ENCODE peak calls at places on chromosomes 12 and 14, in ten cellular contexts. Y, U, Q, B, J, T, I, A, L and V are unnamed samples. For H3K4me1, the result is how much of the 10 kb centered on the place peaks cover.

GRCh38 chr12:110345176-110345651 is 58.3 kb downstream of the ANAPC7 start:
- DNase-seq in Y (no peak), U (no peak), Q (no peak), B (peak), J (no peak), T (no peak), I (no peak), A (no peak), L (peak), V (no peak)

GRCh38 chr14:69535230-69535848 is 39.3 kb downstream of the CCDC177 start:
- DNase-seq in Y (no peak), U (peak), Q (no peak), B (peak), J (peak), T (peak), I (peak), A (no peak), L (peak), V (no peak)

GRCh38 chr14:37791384-37792036 is 196.1 kb downstream of the TTC6 start:
- DNase-seq in Y (no peak), U (no peak), Q (no peak), B (no peak), J (no peak), T (no peak), I (no peak), A (no peak), L (no peak), V (no peak)

GRCh38 chr14:97788364-97788763 is 991.2 kb downstream of the VRK1 start:
- DNase-seq in Y (no peak), U (no peak), Q (no peak), B (no peak), J (no peak), T (no peak), I (no peak), A (no peak), L (no peak), V (no peak)

GRCh38 chr12:64611430-64612286 is 1.4 kb downstream of the RASSF3 start:
- DNase-seq in Y (peak), U (peak), Q (peak), B (peak), J (peak), T (no peak), I (peak), A (no peak), L (peak), V (no peak)

GRCh38 chr12:38137716-38138115 is 178.9 kb upstream of the ALG10B start:
- DNase-seq in Y (no peak), U (no peak), Q (no peak), B (no peak), J (no peak), T (no peak), I (no peak), A (no peak), L (no peak), V (no peak)

GRCh38 chr14:95494456-95494855 is 22.0 kb downstream of the SYNE3 start:
- DNase-seq in Y (no peak), U (no peak), Q (no peak), B (no peak), J (no peak), T (no peak), I (no peak), A (no peak), L (no peak), V (no peak)

GRCh38 chr12:65902504-65902903 is 78.2 kb downstream of the HMGA2 start:
- DNase-seq in Y (no peak), U (no peak), Q (no peak), B (no peak), J (no peak), T (no peak), I (peak), A (no peak), L (peak), V (no peak)

GRCh38 chr12:64976131-64976530 is 145.0 kb downstream of the WIF1 start:
- DNase-seq in Y (no peak), U (no peak), Q (no peak), B (no peak), J (no peak), T (no peak), I (no peak), A (no peak), L (no peak), V (no peak)

GRCh38 chr12:53596920-53597363 is 29.2 kb downstream of the ATF7 start:
- DNase-seq in Y (no peak), U (no peak), Q (no peak), B (no peak), J (no peak), T (no peak), I (peak), A (no peak), L (peak), V (no peak)

GRCh38 chr12:104619305-104619704 is 162.6 kb downstream of the CHST11 start:
- DNase-seq in Y (no peak), U (no peak), Q (no peak), B (no peak), J (no peak), T (no peak), I (no peak), A (no peak), L (no peak), V (no peak)

GRCh38 chr12:89636776-89637160 is 71.9 kb downstream of the ATP2B1 start:
- DNase-seq in Y (no peak), U (no peak), Q (no peak), B (no peak), J (no peak), T (no peak), I (peak), A (no peak), L (no peak), V (no peak)

GRCh38 chr14:31025335-31026075 is at the start of gene AP4S1:
- DNase-seq in Y (peak), U (peak), Q (peak), B (peak), J (peak), T (no peak), I (peak), A (peak), L (no peak), V (peak)

GRCh38 chr12:29957835-29958234 is 174.1 kb upstream of the TMTC1 start:
- DNase-seq in Y (no peak), U (no peak), Q (no peak), B (no peak), J (no peak), T (no peak), I (peak), A (no peak), L (no peak), V (no peak)

GRCh38 chr12:6790496-6791150 is 1.3 kb downstream of the CD4 start:
- DNase-seq in Y (no peak), U (no peak), Q (no peak), B (no peak), J (no peak), T (no peak), I (no peak), A (peak), L (no peak), V (no peak)

GRCh38 chr12:15709524-15709923 is 79.7 kb downstream of the EPS8 start:
- DNase-seq in Y (no peak), U (no peak), Q (no peak), B (peak), J (no peak), T (no peak), I (no peak), A (no peak), L (no peak), V (no peak)

GRCh38 chr14:36339817-36340216 is 19.4 kb upstream of the MBIP start:
- DNase-seq in Y (no peak), U (no peak), Q (no peak), B (no peak), J (no peak), T (no peak), I (no peak), A (no peak), L (no peak), V (no peak)

GRCh38 chr14:70886421-70887206 is 20.6 kb upstream of the PCNX1 start:
- DNase-seq in Y (no peak), U (no peak), Q (no peak), B (no peak), J (no peak), T (no peak), I (no peak), A (peak), L (no peak), V (no peak)

GRCh38 chr14:38238332-38238731 is 17.6 kb downstream of the CLEC14A start:
- DNase-seq in Y (no peak), U (no peak), Q (no peak), B (no peak), J (no peak), T (no peak), I (peak), A (no peak), L (no peak), V (no peak)

DNA sequence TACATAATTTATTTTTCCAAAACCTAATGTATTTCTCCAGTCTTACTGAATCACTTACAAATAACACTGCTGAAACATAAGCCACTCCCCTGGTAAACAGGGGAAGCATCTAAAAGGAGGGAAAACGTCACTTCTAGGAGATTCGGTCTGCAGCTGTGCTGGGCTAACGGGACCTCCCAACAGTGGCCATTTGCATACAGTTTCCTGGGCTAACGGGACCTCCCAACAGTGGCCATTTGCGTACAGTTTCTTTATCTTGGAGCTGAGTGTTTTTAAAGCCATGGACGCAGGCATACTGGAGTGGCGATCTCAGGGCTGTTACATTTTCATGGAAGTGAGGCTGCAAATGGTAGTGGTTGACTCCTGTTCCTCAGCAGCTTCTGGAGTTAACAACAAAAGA is 242.9 kb downstream of the TMEM132D start:
- DNase-seq in Y (no peak), U (no peak), Q (no peak), B (peak), J (no peak), T (no peak), I (no peak), A (no peak), L (no peak), V (no peak)
- H3K4me1 ChIP-seq in Y (under half), U (under half), Q (under half), B (under half), J (under half), T (under half), I (under half), A (under half), L (under half), V (under half)

GRCh38 chr14:103698380-103699260 is 16.6 kb downstream of the XRCC3 start:
- DNase-seq in Y (peak), U (peak), Q (no peak), B (no peak), J (peak), T (no peak), I (no peak), A (no peak), L (no peak), V (peak)
- H3K4me1 ChIP-seq in Y (under half), U (half or more), Q (under half), B (under half), J (half or more), T (under half), I (under half), A (under half), L (under half), V (half or more)

DNA sequence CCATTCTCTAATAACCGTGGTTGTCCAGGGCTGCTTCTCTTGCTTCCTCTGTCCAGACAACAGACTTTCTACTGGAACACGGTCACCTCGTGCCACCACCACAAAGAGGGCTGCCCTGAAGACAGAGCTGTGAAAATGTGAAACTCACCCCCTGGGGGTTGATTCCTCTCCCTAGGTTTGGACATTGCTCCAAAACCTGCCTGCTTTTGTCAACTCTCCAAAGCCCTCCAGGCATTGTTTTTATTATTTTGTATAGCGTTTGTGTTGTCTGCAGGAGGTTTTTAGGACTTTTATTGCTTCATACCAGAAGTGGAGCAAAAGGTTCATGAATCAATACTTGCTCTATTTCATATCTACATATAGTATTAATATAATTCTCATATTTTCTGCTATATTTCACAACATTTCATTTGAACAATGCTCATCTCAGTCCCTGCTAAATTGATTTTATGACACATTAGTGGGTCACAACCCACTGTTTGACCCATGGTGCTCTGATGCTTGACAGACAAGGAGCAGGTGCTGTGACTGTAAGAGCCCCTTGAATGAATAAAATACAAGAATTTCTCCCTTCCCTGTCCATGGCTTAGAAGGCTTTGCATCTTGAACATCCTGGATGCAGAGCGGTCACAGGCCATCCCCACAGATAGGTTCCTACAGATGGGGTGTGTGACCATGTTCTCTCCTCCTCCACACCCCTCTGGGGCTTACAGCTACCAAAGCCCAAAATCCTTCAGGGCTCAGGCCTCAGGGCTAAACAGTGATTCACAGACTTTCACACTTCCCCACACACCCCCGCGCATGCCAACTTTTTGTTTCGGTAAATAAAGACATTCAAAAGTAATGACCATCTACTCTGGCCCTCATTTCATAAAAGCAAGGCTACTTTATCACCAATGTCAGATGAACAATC is 20.6 kb upstream of the EML1 start:
- DNase-seq in Y (no peak), U (no peak), Q (peak), B (peak), J (no peak), T (no peak), I (no peak), A (no peak), L (no peak), V (no peak)
- H3K4me1 ChIP-seq in Y (under half), U (under half), Q (under half), B (under half), J (under half), T (under half), I (under half), A (under half), L (under half), V (under half)

GRCh38 chr12:67275380-67275913 is 6.3 kb downstream of the CAND1 start:
- DNase-seq in Y (no peak), U (no peak), Q (no peak), B (no peak), J (no peak), T (no peak), I (no peak), A (no peak), L (no peak), V (no peak)
- H3K4me1 ChIP-seq in Y (under half), U (under half), Q (under half), B (under half), J (under half), T (under half), I (under half), A (half or more), L (under half), V (half or more)

DNA sequence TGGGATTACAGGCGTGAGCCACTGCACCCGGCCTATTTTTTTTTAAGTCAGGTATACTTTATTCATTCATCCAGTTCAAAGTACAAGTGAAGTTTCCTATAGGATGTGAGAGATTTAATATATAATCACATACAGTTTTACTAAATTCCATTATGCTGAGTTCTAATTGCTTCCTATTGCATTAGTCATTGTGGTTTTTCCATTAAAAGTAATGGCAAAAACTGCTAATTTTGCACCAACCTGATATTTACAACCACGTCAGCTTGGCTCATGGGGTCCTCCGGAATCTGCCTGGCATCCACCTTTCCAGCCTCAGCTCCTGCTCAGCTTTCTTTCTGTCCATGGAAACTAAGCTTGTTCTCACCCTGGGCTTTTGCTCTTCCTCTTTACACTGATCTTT is 67.0 kb upstream of the CSRP2 start:
- DNase-seq in Y (no peak), U (no peak), Q (no peak), B (no peak), J (no peak), T (no peak), I (peak), A (no peak), L (peak), V (no peak)
- H3K4me1 ChIP-seq in Y (under half), U (under half), Q (under half), B (under half), J (under half), T (under half), I (under half), A (under half), L (under half), V (under half)

GRCh38 chr12:57893460-57894353 is 47.2 kb upstream of the CTDSP2 start:
- DNase-seq in Y (peak), U (peak), Q (peak), B (peak), J (peak), T (no peak), I (peak), A (no peak), L (peak), V (peak)

GRCh38 chr12:57896437-57897201 is 44.7 kb upstream of the ATP23 start:
- DNase-seq in Y (peak), U (peak), Q (peak), B (peak), J (peak), T (no peak), I (peak), A (no peak), L (peak), V (peak)

GRCh38 chr12:57896139-57896436 is 45.3 kb upstream of the ATP23 start:
- DNase-seq in Y (no peak), U (no peak), Q (peak), B (no peak), J (no peak), T (no peak), I (peak), A (no peak), L (peak), V (no peak)

GRCh38 chr12:57894577-57895292 is 46.6 kb upstream of the ATP23 start:
- DNase-seq in Y (no peak), U (no peak), Q (no peak), B (peak), J (no peak), T (no peak), I (no peak), A (no peak), L (no peak), V (no peak)

DNA sequence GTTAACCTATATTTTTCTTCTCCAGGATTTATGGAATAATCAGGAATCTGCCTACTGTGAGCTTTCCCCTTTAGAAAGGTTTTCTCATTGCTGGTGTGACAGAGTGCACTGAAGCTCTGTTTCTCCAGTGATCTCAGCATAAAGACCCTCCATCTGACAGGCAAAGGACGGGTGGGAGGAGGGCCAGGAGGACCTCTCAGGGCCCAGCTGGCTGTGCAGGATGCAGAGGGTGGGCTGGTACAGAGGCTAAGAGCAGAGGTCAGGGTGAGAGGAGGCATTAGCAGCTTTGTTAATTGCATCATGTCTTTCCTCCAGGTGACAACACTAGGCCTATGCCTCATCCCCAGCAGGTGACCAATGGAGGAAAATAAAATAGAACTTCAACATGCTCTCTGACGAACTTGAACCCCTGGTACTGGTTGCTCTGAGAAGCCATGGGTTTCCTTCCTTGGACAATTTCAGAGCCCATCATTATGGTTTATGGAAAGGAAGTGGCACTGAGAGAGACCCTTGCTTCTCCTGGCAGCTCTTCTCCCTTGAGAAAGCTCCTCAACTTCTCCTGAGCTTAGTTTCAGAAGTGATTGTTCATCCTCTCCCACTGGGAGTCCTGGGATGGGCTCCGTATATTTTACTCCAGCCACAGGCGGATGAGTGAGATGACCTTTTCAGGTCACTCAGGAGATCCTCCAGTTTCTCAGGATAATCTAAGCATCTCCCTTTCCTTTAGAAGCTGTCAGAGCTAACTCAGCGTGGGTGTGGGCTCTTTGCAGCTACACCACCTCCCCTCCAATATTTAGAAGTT is 45.8 kb upstream of the ATP23 start:
- DNase-seq in Y (no peak), U (no peak), Q (no peak), B (peak), J (no peak), T (no peak), I (no peak), A (no peak), L (peak), V (no peak)
- H3K4me1 ChIP-seq in Y (under half), U (half or more), Q (under half), B (under half), J (under half), T (under half), I (half or more), A (half or more), L (under half), V (half or more)

DNA sequence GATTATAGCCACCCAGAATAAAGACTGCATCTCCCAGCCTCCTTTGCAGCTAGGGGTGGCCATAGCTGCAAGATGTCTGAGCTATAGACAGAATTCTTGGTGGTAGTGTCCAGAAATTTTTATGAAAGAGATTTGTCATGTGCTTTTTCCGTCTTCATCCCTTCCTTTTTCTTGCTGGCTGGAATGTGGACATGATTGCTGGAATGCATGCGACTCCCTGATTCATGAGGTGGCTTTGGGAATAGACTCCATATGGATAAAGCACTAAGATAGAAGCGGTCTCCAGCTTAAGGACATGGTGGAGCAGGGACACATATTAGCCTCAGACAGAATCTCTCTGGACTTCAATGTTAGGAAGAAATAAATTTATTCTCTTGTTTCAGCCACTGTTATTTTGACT is 10.0 kb upstream of the HSPB8 start:
- DNase-seq in Y (no peak), U (no peak), Q (no peak), B (no peak), J (no peak), T (no peak), I (no peak), A (no peak), L (no peak), V (no peak)
- H3K4me1 ChIP-seq in Y (under half), U (under half), Q (under half), B (under half), J (under half), T (under half), I (under half), A (under half), L (under half), V (under half)